ENCODE peak calls at places on chromosomes 4 and X, in six cellular contexts. Q is progenitor cell of endocrine pancreas; L is stimulated activated CD8-positive, alpha-beta memory T cell treated with anti-CD3 and anti-CD28 coated beads, Interleukin-2, amount 100 ng/mL, for 48 hours; Y is stomach; X is ovary; O is activated T-helper 9 cell treated with anti-CD3 and anti-CD28 coated beads, Interleukin-2, amount 50 U/mL, for 16 hours. M is an unnamed sample.

GRCh38 chr4:169439244-169439643 is 168.5 kb upstream of the SH3RF1 start:
- DNase-seq in Q (no peak), L (no peak), Y (no peak), X (no peak), O (no peak), M (no peak)

GRCh38 chr4:141416677-141417363 is 196.1 kb downstream of the ZNF330 start:
- DNase-seq in Y (no peak), O (no peak), Q (no peak), X (no peak), L (no peak), M (no peak)

GRCh38 chrX:79161655-79162054 is 17.2 kb downstream of the GPR174 start:
- DNase-seq in Q (no peak), X (no peak), L (no peak), Y (no peak), O (no peak), M (no peak)

GRCh38 chrX:153879741-153880439 is 6.1 kb downstream of the L1CAM start:
- DNase-seq in Q (no peak), L (no peak), X (no peak), Y (no peak), O (no peak), M (no peak)

GRCh38 chrX:118521435-118521834 is 25.8 kb downstream of the DOCK11 start:
- DNase-seq in Y (no peak), L (no peak), Q (no peak), X (no peak), O (no peak), M (no peak)

GRCh38 chr4:55887594-55887993 is 34.1 kb downstream of the EXOC1 start:
- DNase-seq in Q (no peak), O (no peak), X (no peak), Y (no peak), L (no peak), M (no peak)

GRCh38 chr4:181592221-181592745 is 650.9 kb upstream of the TENM3 start:
- DNase-seq in O (no peak), Y (no peak), X (no peak), Q (no peak), L (no peak), M (no peak)

GRCh38 chr4:5940470-5941203 is 47.8 kb upstream of the CRMP1 start:
- DNase-seq in L (no peak), Q (peak), X (no peak), Y (no peak), O (no peak), M (no peak)

GRCh38 chr4:143294310-143294709 is 42.4 kb upstream of the GAB1 start:
- DNase-seq in X (peak), Y (peak), Q (no peak), O (no peak), L (no peak), M (no peak)

GRCh38 chr4:71290481-71290880 is 48.3 kb upstream of the SLC4A4 start:
- DNase-seq in Y (no peak), L (no peak), O (no peak), Q (no peak), X (no peak), M (no peak)

GRCh38 chr4:6943012-6943869 is 33.6 kb downstream of the TBC1D14 start:
- DNase-seq in Y (no peak), Q (no peak), L (no peak), X (no peak), O (no peak), M (no peak)

GRCh38 chr4:98289375-98289774 is 28.2 kb downstream of the RAP1GDS1 start:
- DNase-seq in O (no peak), X (no peak), L (no peak), Y (no peak), Q (no peak), M (no peak)

GRCh38 chrX:24799565-24799964 is 105.8 kb downstream of the POLA1 start:
- DNase-seq in Q (no peak), L (no peak), O (no peak), Y (no peak), X (no peak), M (no peak)

GRCh38 chr4:166290426-166290825 is 417.4 kb downstream of the TLL1 start:
- DNase-seq in O (no peak), L (no peak), Q (no peak), Y (no peak), X (no peak), M (no peak)

GRCh38 chr4:146222313-146222712 is 8.0 kb downstream of the REELD1 start:
- DNase-seq in X (no peak), L (no peak), Y (no peak), Q (no peak), O (no peak), M (no peak)

GRCh38 chr4:15894923-15895411 is 43.6 kb downstream of the FGFBP1 start:
- DNase-seq in Q (no peak), Y (no peak), L (no peak), O (no peak), X (no peak), M (no peak)

GRCh38 chr4:2483237-2483636 is 14.3 kb downstream of the RNF4 start:
- DNase-seq in L (no peak), Q (no peak), X (no peak), O (no peak), Y (no peak), M (no peak)

GRCh38 chr4:140691369-140691768 is 64.8 kb downstream of the TBC1D9 start:
- DNase-seq in Q (no peak), L (no peak), O (no peak), X (no peak), Y (no peak), M (peak)

GRCh38 chrX:39275500-39276068 is 474.3 kb downstream of the MID1IP1 start:
- DNase-seq in L (no peak), X (no peak), Y (no peak), Q (no peak), O (no peak), M (no peak)

GRCh38 chrX:53718073-53718472 is 31.6 kb upstream of the HUWE1 start:
- DNase-seq in X (no peak), Y (no peak), Q (no peak), L (no peak), O (no peak), M (no peak)

GRCh38 chrX:17032351-17032750 is 85.9 kb downstream of the REPS2 start:
- DNase-seq in Q (no peak), L (no peak), X (no peak), Y (peak), O (no peak), M (peak)

GRCh38 chrX:133726211-133726630 is 259.2 kb downstream of the GPC3 start:
- DNase-seq in O (no peak), Q (no peak), X (no peak), L (no peak), Y (no peak), M (no peak)

GRCh38 chr4:186813377-186814068 is 89.9 kb upstream of the FAT1 start:
- DNase-seq in X (no peak), Q (no peak), O (no peak), L (no peak), Y (no peak), M (no peak)

GRCh38 chr4:126874533-126874932 is 758.2 kb upstream of the INTU start:
- DNase-seq in O (no peak), L (no peak), X (no peak), Y (no peak), Q (no peak), M (no peak)

GRCh38 chrX:11462136-11462535 is 168.9 kb downstream of the AMELX start:
- DNase-seq in Y (no peak), L (no peak), X (no peak), Q (no peak), O (no peak), M (no peak)

GRCh38 chrX:42496239-42496638 is 281.7 kb downstream of the PPP1R2C start:
- DNase-seq in Q (no peak), X (no peak), Y (no peak), O (no peak), L (no peak), M (no peak)

GRCh38 chr4:166324321-166324720 is 451.3 kb downstream of the TLL1 start:
- DNase-seq in Q (no peak), X (no peak), L (no peak), O (no peak), Y (no peak), M (no peak)

GRCh38 chr4:40962551-40963185 is 212.9 kb downstream of the NSUN7 start:
- DNase-seq in Q (no peak), O (no peak), X (no peak), Y (no peak), L (no peak), M (no peak)

GRCh38 chr4:90057091-90057490 is 70.1 kb upstream of the CCSER1 start:
- DNase-seq in L (no peak), X (no peak), Q (no peak), Y (no peak), O (no peak), M (no peak)